ENCODE peak calls at places on chromosome 17, in six cellular contexts. R is keratinocyte; Z is neural progenitor cell; L is HFFc6; E is CD4-positive, alpha-beta T cell; Q is H9. S is an unnamed sample.

GRCh38 chr17:15264542-15264941 is 584 bp downstream of the PMP22 start:
- DNase-seq in R (no peak), Z (no peak), L (no peak), E (no peak), Q (peak; percentile 24), S (no peak)

GRCh38 chr17:5584971-5585794 is 874 bp upstream of the NLRP1 start:
- DNase-seq in R (peak; percentile 91), Z (no peak), L (peak; percentile 88), E (no peak), Q (no peak), S (no peak)

GRCh38 chr17:55742272-55743102 is 8.4 kb upstream of the PCTP start:
- DNase-seq in R (no peak), Z (no peak), L (no peak), E (no peak), Q (no peak), S (no peak)

GRCh38 chr17:75430159-75430748 is 24.8 kb upstream of the GRB2 start:
- DNase-seq in R (no peak), Z (peak; percentile 87), L (peak; percentile 25), E (no peak), Q (peak; percentile 77), S (no peak)

GRCh38 chr17:6496116-6496481 is 51.8 kb downstream of the PIMREG start:
- DNase-seq in R (no peak), Z (peak; percentile 63), L (no peak), E (peak; percentile 27), Q (peak; percentile 98), S (no peak)

GRCh38 chr17:39178516-39178915 is 12.6 kb upstream of the ARL5C start:
- DNase-seq in R (no peak), Z (no peak), L (peak; percentile 38), E (no peak), Q (no peak), S (no peak)

GRCh38 chr17:382644-383533 is 30.3 kb upstream of the RPH3AL start:
- DNase-seq in R (no peak), Z (peak; percentile 91), L (peak; percentile 67), E (no peak), Q (peak; percentile 77), S (no peak)

GRCh38 chr17:73138541-73139138 is 26.2 kb upstream of the SSTR2 start:
- DNase-seq in R (no peak), Z (peak; percentile 43), L (no peak), E (no peak), Q (no peak), S (no peak)

GRCh38 chr17:82017612-82018151 is 5.0 kb downstream of the CENPX start:
- DNase-seq in R (no peak), Z (no peak), L (no peak), E (no peak), Q (no peak), S (no peak)

GRCh38 chr17:7216242-7217112 is 3.2 kb downstream of the DLG4 start:
- DNase-seq in R (no peak), Z (no peak), L (no peak), E (no peak), Q (no peak), S (no peak)

GRCh38 chr17:44389281-44389680 is at the start of gene ITGA2B:
- DNase-seq in R (no peak), Z (no peak), L (no peak), E (no peak), Q (no peak), S (no peak)

GRCh38 chr17:72122668-72123495 is 2.1 kb downstream of the SOX9 start:
- DNase-seq in R (no peak), Z (peak; percentile 75), L (peak; percentile 15), E (no peak), Q (peak; percentile 67), S (no peak)

GRCh38 chr17:16013943-16014407 is 14.4 kb downstream of the TTC19 start:
- DNase-seq in R (peak; percentile 55), Z (peak; percentile 24), L (peak; percentile 67), E (no peak), Q (no peak), S (no peak)

GRCh38 chr17:6072157-6072556 is 2.0 kb downstream of the WSCD1 start:
- DNase-seq in R (no peak), Z (no peak), L (no peak), E (no peak), Q (no peak), S (no peak)

GRCh38 chr17:53806473-53806872 is 16.3 kb upstream of the KIF2B start:
- DNase-seq in R (no peak), Z (no peak), L (no peak), E (no peak), Q (no peak), S (no peak)

GRCh38 chr17:6491071-6491700 is 46.9 kb downstream of the PIMREG start:
- DNase-seq in R (no peak), Z (peak; percentile 57), L (no peak), E (no peak), Q (peak; percentile 74), S (no peak)

GRCh38 chr17:4945176-4945943 is 3.0 kb downstream of the PFN1 start:
- DNase-seq in R (peak; percentile 88), Z (no peak), L (peak; percentile 89), E (peak; percentile 75), Q (peak; percentile 80), S (peak; percentile 63)

GRCh38 chr17:39400547-39401411 is 647 bp downstream of the FBXL20 start:
- DNase-seq in R (no peak), Z (no peak), L (no peak), E (no peak), Q (no peak), S (no peak)

GRCh38 chr17:42683407-42684031 is 1.2 kb downstream of the CNTNAP1 start:
- DNase-seq in R (no peak), Z (peak; percentile 58), L (no peak), E (no peak), Q (peak; percentile 71), S (no peak)

GRCh38 chr17:81461607-81462500 is 50.7 kb downstream of the ACTG1 start:
- DNase-seq in R (no peak), Z (no peak), L (no peak), E (no peak), Q (no peak), S (no peak)

GRCh38 chr17:75433223-75433622 is 23.2 kb upstream of the TMEM94 start:
- DNase-seq in R (no peak), Z (no peak), L (no peak), E (no peak), Q (no peak), S (no peak)

GRCh38 chr17:44086364-44087311 is 16.1 kb downstream of the G6PC3 start:
- DNase-seq in R (peak; percentile 88), Z (peak; percentile 67), L (peak; percentile 94), E (peak; percentile 51), Q (peak; percentile 89), S (no peak)

GRCh38 chr17:78915872-78916632 is 9.1 kb downstream of the TIMP2 start:
- DNase-seq in R (no peak), Z (no peak), L (peak; percentile 59), E (no peak), Q (no peak), S (no peak)

GRCh38 chr17:41529491-41529915 is 1.4 kb upstream of the KRT19 start:
- DNase-seq in R (no peak), Z (no peak), L (no peak), E (no peak), Q (no peak), S (no peak)

GRCh38 chr17:41528959-41529353 is 848 bp upstream of the KRT19 start:
- DNase-seq in R (no peak), Z (peak; percentile 68), L (no peak), E (no peak), Q (no peak), S (no peak)

GRCh38 chr17:41531993-41532392 is 3.9 kb upstream of the KRT19 start:
- DNase-seq in R (no peak), Z (no peak), L (no peak), E (no peak), Q (no peak), S (no peak)

GRCh38 chr17:41532947-41533570 is 5.0 kb upstream of the KRT19 start:
- DNase-seq in R (no peak), Z (no peak), L (no peak), E (no peak), Q (no peak), S (no peak)

GRCh38 chr17:41530062-41531048 is 2.2 kb upstream of the KRT19 start:
- DNase-seq in R (no peak), Z (no peak), L (peak; percentile 97), E (no peak), Q (no peak), S (no peak)
- TF ChIP-seq CTCF in R (no peak), Z (no peak), L (peak; percentile 17), E (no peak), Q (no peak), S (no peak)

GRCh38 chr17:17930674-17931073 is 41.5 kb downstream of the TOM1L2 start:
- DNase-seq in R (no peak), Z (no peak), L (no peak), E (no peak), Q (no peak), S (no peak)
- TF ChIP-seq CTCF in R (no peak), Z (no peak), L (no peak), E (no peak), Q (no peak), S (no peak)

GRCh38 chr17:21288581-21289017 is 4.1 kb downstream of the MAP2K3 start:
- DNase-seq in R (no peak), Z (no peak), L (no peak), E (no peak), Q (no peak), S (no peak)
- TF ChIP-seq CTCF in R (peak; percentile 55), Z (no peak), L (peak; percentile 35), E (no peak), Q (no peak), S (no peak)

GRCh38 chr17:34561328-34561727 is 18.1 kb upstream of the TMEM132E start:
- DNase-seq in R (no peak), Z (no peak), L (no peak), E (no peak), Q (no peak), S (no peak)

GRCh38 chr17:34565715-34566114 is 13.7 kb upstream of the TMEM132E start:
- DNase-seq in R (no peak), Z (no peak), L (no peak), E (no peak), Q (no peak), S (no peak)

GRCh38 chr17:34566873-34567272 is 12.5 kb upstream of the TMEM132E start:
- DNase-seq in R (no peak), Z (no peak), L (no peak), E (no peak), Q (no peak), S (no peak)

GRCh38 chr17:34566201-34566600 is 13.2 kb upstream of the TMEM132E start:
- DNase-seq in R (no peak), Z (no peak), L (no peak), E (no peak), Q (no peak), S (no peak)

GRCh38 chr17:34562387-34562786 is 17.0 kb upstream of the TMEM132E start:
- DNase-seq in R (no peak), Z (peak; percentile 45), L (no peak), E (no peak), Q (peak; percentile 69), S (no peak)
- TF ChIP-seq CTCF in R (peak; percentile 38), Z (peak; percentile 59), L (peak; percentile 59), E (peak; percentile 25), Q (peak; percentile 70), S (no peak)

DNA sequence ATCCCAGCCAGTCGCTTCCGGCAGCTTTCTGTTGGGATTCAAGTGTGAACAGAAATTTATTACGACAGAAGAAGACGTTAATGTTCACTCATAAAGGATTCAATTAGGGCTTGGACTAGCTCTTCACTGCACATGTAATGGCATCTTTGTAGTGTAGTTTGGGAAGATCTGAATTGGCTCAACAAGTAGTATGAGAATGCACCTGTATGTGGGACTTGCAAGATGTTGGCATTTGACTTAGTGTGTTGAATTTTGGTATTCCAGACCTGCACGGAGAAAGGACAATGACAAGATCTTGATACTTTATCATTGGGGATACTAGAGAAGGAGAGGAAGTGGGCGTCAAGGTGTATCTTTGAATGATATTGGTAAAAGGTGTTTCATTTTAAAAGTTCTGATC is 1.2 kb downstream of the PSMD11 start:
- DNase-seq in R (no peak), Z (no peak), L (no peak), E (no peak), Q (no peak), S (no peak)
- TF ChIP-seq CTCF in R (no peak), Z (no peak), L (no peak), E (no peak), Q (no peak), S (no peak)

S was measured in activated B cell treated with CpG ODN at 0.5 μM for 24 hours.